ENCODE peak calls at places on chromosomes 16 and 17, in four cellular contexts. U is right lobe of liver, S is cardiac muscle cell, P is progenitor cell of endocrine pancreas. M is an unnamed sample.

GRCh38 chr16:85384831-85385462 is 228.2 kb upstream of the GSE1 start:
- DNase-seq in P (no peak), U (peak), S (no peak), M (no peak)

GRCh38 chr17:81808778-81809555 is 5.0 kb downstream of the GCGR start:
- DNase-seq in S (no peak), U (no peak), P (no peak), M (no peak)

GRCh38 chr17:73657473-73658116 is 13.3 kb upstream of the SDK2 start:
- DNase-seq in U (peak), S (peak), P (peak), M (no peak)

GRCh38 chr17:76337413-76337777 is 16.3 kb downstream of the PRPSAP1 start:
- DNase-seq in P (no peak), U (no peak), S (no peak), M (no peak)

GRCh38 chr16:70490261-70490660 is 33.1 kb downstream of the COG4 start:
- DNase-seq in U (no peak), S (no peak), P (no peak), M (no peak)

GRCh38 chr17:41919840-41920579 is 1.3 kb upstream of the ACLY start:
- DNase-seq in S (no peak), P (no peak), U (peak), M (no peak)

GRCh38 chr16:76668207-76668725 is 391.1 kb downstream of the CNTNAP4 start:
- DNase-seq in S (peak), P (no peak), U (no peak), M (no peak)

GRCh38 chr17:58316260-58316960 is 12.2 kb downstream of the TSPOAP1 start:
- DNase-seq in U (peak), P (peak), S (no peak), M (no peak)

GRCh38 chr16:11391576-11391975 is 46.3 kb downstream of the RMI2 start:
- DNase-seq in U (no peak), S (no peak), P (no peak), M (no peak)

GRCh38 chr16:58306327-58306726 is 11.5 kb upstream of the PRSS54 start:
- DNase-seq in U (no peak), S (no peak), P (no peak), M (no peak)

GRCh38 chr17:44360826-44361225 is 2.8 kb downstream of the FAM171A2 start:
- DNase-seq in S (peak), P (no peak), U (no peak), M (no peak)

GRCh38 chr17:77332981-77333685 is 192.4 kb downstream of the SEC14L1 start:
- DNase-seq in P (no peak), S (no peak), U (no peak), M (no peak)

GRCh38 chr16:85650864-85651811 is 37.6 kb downstream of the GINS2 start:
- DNase-seq in U (peak), P (no peak), S (no peak), M (no peak)

GRCh38 chr16:19138601-19139000 is 24.8 kb downstream of the ITPRIPL2 start:
- DNase-seq in U (peak), S (no peak), P (no peak), M (no peak)

GRCh38 chr16:23052908-23053580 is 96.2 kb downstream of the USP31 start:
- DNase-seq in S (no peak), U (no peak), P (no peak), M (no peak)
- TF ChIP-seq CTCF in S (no peak), U (no peak), P (no peak), M (no peak)

GRCh38 chr17:49674507-49674906 is 3.4 kb downstream of the SPOP start:
- DNase-seq in S (no peak), P (no peak), U (no peak), M (no peak)

GRCh38 chr17:49676276-49676868 is 1.5 kb downstream of the SPOP start:
- DNase-seq in S (no peak), U (no peak), P (no peak), M (no peak)

GRCh38 chr17:49677933-49678847 is at the start of gene SPOP:
- DNase-seq in U (peak), S (peak), P (peak), M (peak)

GRCh38 chr17:49680314-49680713 is 2.4 kb upstream of the SPOP start:
- DNase-seq in P (no peak), U (no peak), S (no peak), M (no peak)

GRCh38 chr17:49677134-49677932 is 564 bp downstream of the SPOP start:
- DNase-seq in P (peak), S (peak), U (peak), M (peak)
- TF ChIP-seq CTCF in P (no peak), S (no peak), U (no peak), M (no peak)

GRCh38 chr16:54242199-54242598 is 44.4 kb downstream of the IRX3 start:
- DNase-seq in S (peak), P (no peak), U (no peak), M (no peak)
- TF ChIP-seq CTCF in S (no peak), P (no peak), U (no peak), M (no peak)

DNA sequence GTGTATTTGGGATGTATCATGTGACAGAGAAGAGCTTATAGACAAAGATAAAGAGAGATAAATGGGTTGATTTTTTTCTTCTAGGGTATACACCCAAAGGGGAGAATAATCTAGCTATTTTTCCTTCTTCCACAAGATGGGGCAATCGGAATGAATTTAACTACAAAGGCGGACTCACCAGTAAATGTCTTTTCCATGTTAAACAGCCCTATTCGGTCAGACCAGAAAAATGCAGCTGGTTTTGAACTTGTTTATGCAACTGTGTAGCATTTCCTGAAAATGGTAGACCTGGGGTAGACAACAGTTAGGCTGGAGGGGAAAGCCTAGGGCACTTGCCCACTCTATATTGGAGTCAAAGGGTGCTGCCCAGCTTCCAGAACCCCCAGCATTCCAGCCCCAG is 477.1 kb downstream of the TOX3 start:
- DNase-seq in U (no peak), P (no peak), S (peak), M (no peak)
- TF ChIP-seq CTCF in U (peak), P (peak), S (peak), M (peak)

GRCh38 chr17:1767358-1767757 is 5.5 kb downstream of the SERPINF1 start:
- DNase-seq in U (no peak), S (no peak), P (no peak), M (no peak)
- TF ChIP-seq CTCF in U (no peak), S (no peak), P (peak), M (no peak)

DNA sequence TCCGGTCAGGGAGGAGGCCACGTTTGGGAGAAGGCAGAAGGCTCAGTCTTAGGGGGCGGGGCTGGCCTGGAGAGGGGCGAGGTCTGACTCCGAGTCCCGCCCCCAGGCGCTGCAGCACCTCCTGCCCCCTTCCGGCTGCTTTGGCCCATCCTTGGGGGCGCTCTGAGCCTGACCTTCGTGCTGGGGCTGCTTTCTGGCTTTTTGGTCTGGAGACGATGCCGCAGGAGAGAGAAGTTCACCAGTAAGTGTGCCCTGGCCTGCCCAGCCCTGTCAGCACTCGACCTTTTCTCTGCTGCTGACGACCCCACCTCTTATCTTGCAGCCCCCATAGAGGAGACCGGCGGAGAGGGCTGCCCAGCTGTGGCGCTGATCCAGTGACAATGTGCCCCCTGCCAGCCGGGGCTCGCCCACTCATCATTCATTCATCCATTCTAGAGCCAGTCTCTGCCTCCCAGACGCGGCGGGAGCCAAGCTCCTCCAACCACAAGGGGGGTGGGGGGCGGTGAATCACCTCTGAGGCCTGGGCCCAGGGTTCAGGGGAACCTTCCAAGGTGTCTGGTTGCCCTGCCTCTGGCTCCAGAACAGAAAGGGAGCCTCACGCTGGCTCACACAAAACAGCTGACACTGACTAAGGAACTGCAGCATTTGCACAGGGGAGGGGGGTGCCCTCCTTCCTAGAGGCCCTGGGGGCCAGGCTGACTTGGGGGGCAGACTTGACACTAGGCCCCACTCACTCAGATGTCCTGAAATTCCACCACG is 1.5 kb downstream of the TNFRSF12A start:
- DNase-seq in P (peak), S (peak), U (peak), M (no peak)
- TF ChIP-seq CTCF in P (peak), S (peak), U (peak), M (peak)

M was measured in D721Med.